ENCODE peak calls at places on chromosomes 11 and 22, in five cellular contexts. One of them, this sample, is unnamed.
A peak's percentile ranks its signal among the peaks of the same experiment; 100 is the strongest.

GRCh38 chr11:31262761-31263160 is 106.8 kb downstream of the DCDC1 start:
- DNase-seq in adrenal gland: no peak
- DNase-seq in OCI-LY7: no peak
- DNase-seq in A172: no peak
- DNase-seq in ELF-1: no peak
- DNase-seq in this sample: peak; percentile 5

GRCh38 chr11:75499423-75500305 is 26.1 kb downstream of the GDPD5 start:
- DNase-seq in adrenal gland: peak; percentile 33
- DNase-seq in OCI-LY7: no peak
- DNase-seq in A172: peak; percentile 98
- DNase-seq in ELF-1: peak; percentile 32
- DNase-seq in this sample: peak; percentile 95

GRCh38 chr11:134569195-134569594 is 157.2 kb upstream of the B3GAT1 start:
- DNase-seq in OCI-LY7: no peak
- DNase-seq in ELF-1: no peak
- DNase-seq in adrenal gland: no peak
- DNase-seq in A172: no peak
- DNase-seq in this sample: no peak

GRCh38 chr22:43401233-43401632 is 10.6 kb upstream of the MPPED1 start:
- DNase-seq in ELF-1: no peak
- DNase-seq in adrenal gland: no peak
- DNase-seq in OCI-LY7: no peak
- DNase-seq in A172: no peak
- DNase-seq in this sample: no peak

GRCh38 chr11:12547953-12548650 is 126.1 kb upstream of the TEAD1 start:
- DNase-seq in A172: no peak
- DNase-seq in adrenal gland: peak; percentile 52
- DNase-seq in ELF-1: peak; percentile 45
- DNase-seq in OCI-LY7: no peak
- DNase-seq in this sample: no peak

GRCh38 chr11:126114486-126115252 is 52.0 kb upstream of the CDON start:
- DNase-seq in adrenal gland: no peak
- DNase-seq in OCI-LY7: no peak
- DNase-seq in ELF-1: no peak
- DNase-seq in A172: no peak
- DNase-seq in this sample: no peak

GRCh38 chr11:128246364-128247234 is 340.8 kb downstream of the ETS1 start:
- DNase-seq in ELF-1: peak; percentile 14
- DNase-seq in OCI-LY7: no peak
- DNase-seq in adrenal gland: no peak
- DNase-seq in A172: no peak
- DNase-seq in this sample: no peak

GRCh38 chr22:25624486-25624885 is 60.0 kb downstream of the GRK3 start:
- DNase-seq in adrenal gland: no peak
- DNase-seq in OCI-LY7: no peak
- DNase-seq in ELF-1: no peak
- DNase-seq in A172: no peak
- DNase-seq in this sample: no peak

GRCh38 chr11:6297831-6298230 is 22.5 kb downstream of the CAVIN3 start:
- DNase-seq in ELF-1: no peak
- DNase-seq in OCI-LY7: peak; percentile 2
- DNase-seq in A172: peak; percentile 19
- DNase-seq in adrenal gland: no peak
- DNase-seq in this sample: peak; percentile 25

GRCh38 chr11:68751331-68751856 is at the start of gene TESMIN:
- DNase-seq in adrenal gland: peak; percentile 93
- DNase-seq in OCI-LY7: peak; percentile 91
- DNase-seq in ELF-1: peak; percentile 72
- DNase-seq in A172: no peak
- DNase-seq in this sample: peak; percentile 64

GRCh38 chr22:49929553-49929979 is 11.1 kb downstream of the CRELD2 start:
- DNase-seq in A172: no peak
- DNase-seq in ELF-1: peak; percentile 72
- DNase-seq in adrenal gland: peak; percentile 61
- DNase-seq in OCI-LY7: peak; percentile 89
- DNase-seq in this sample: peak; percentile 46

GRCh38 chr11:13337986-13338436 is 60.4 kb downstream of the BMAL1 start:
- DNase-seq in ELF-1: no peak
- DNase-seq in A172: no peak
- DNase-seq in adrenal gland: peak; percentile 37
- DNase-seq in OCI-LY7: no peak
- DNase-seq in this sample: peak; percentile 77

GRCh38 chr22:42301072-42301741 is 30.8 kb upstream of the TCF20 start:
- DNase-seq in ELF-1: no peak
- DNase-seq in adrenal gland: no peak
- DNase-seq in OCI-LY7: no peak
- DNase-seq in A172: no peak
- DNase-seq in this sample: no peak

GRCh38 chr11:13227676-13228255 is 49.8 kb upstream of the BMAL1 start:
- DNase-seq in ELF-1: no peak
- DNase-seq in A172: no peak
- DNase-seq in adrenal gland: no peak
- DNase-seq in OCI-LY7: no peak
- DNase-seq in this sample: no peak

GRCh38 chr11:109707411-109707810 is 285.4 kb downstream of the C11orf87 start:
- DNase-seq in ELF-1: no peak
- DNase-seq in adrenal gland: peak; percentile 32
- DNase-seq in OCI-LY7: no peak
- DNase-seq in A172: no peak
- DNase-seq in this sample: no peak

GRCh38 chr11:95512682-95513081 is 276.9 kb downstream of the FAM76B start:
- DNase-seq in OCI-LY7: no peak
- DNase-seq in ELF-1: peak; percentile 23
- DNase-seq in A172: no peak
- DNase-seq in adrenal gland: peak; percentile 89
- DNase-seq in this sample: peak; percentile 91

GRCh38 chr11:114075891-114076441 is 16.5 kb downstream of the ZBTB16 start:
- DNase-seq in OCI-LY7: peak; percentile 29
- DNase-seq in A172: peak; percentile 3
- DNase-seq in adrenal gland: peak; percentile 79
- DNase-seq in ELF-1: peak; percentile 81
- DNase-seq in this sample: peak; percentile 89

GRCh38 chr11:1225386-1226225 is 2.7 kb downstream of the MUC5B start:
- DNase-seq in ELF-1: peak; percentile 0
- DNase-seq in adrenal gland: peak; percentile 0
- DNase-seq in OCI-LY7: no peak
- DNase-seq in A172: no peak
- DNase-seq in this sample: no peak

GRCh38 chr11:19116315-19116970 is 525 bp upstream of the ZDHHC13 start:
- DNase-seq in adrenal gland: no peak
- DNase-seq in A172: no peak
- DNase-seq in ELF-1: peak; percentile 6
- DNase-seq in OCI-LY7: peak; percentile 3
- DNase-seq in this sample: no peak

GRCh38 chr11:60871378-60872061 is 4.2 kb downstream of the ZP1 start:
- DNase-seq in A172: no peak
- DNase-seq in adrenal gland: peak; percentile 60
- DNase-seq in ELF-1: no peak
- DNase-seq in OCI-LY7: no peak
- DNase-seq in this sample: peak; percentile 71

GRCh38 chr11:33753304-33753703 is 17.1 kb upstream of the CD59 start:
- DNase-seq in adrenal gland: no peak
- DNase-seq in ELF-1: no peak
- DNase-seq in A172: peak; percentile 39
- DNase-seq in OCI-LY7: no peak
- DNase-seq in this sample: peak; percentile 64

GRCh38 chr11:57474017-57474750 is 13.9 kb downstream of the RTN4RL2 start:
- DNase-seq in adrenal gland: no peak
- DNase-seq in A172: peak; percentile 41
- DNase-seq in ELF-1: no peak
- DNase-seq in OCI-LY7: no peak
- DNase-seq in this sample: peak; percentile 60

GRCh38 chr11:13277719-13278619 is at the start of gene BMAL1:
- DNase-seq in adrenal gland: peak; percentile 49
- DNase-seq in OCI-LY7: no peak
- DNase-seq in A172: peak; percentile 13
- DNase-seq in ELF-1: peak; percentile 31
- DNase-seq in this sample: peak; percentile 14

GRCh38 chr11:71286701-71287643 is 34.6 kb upstream of the SHANK2 start:
- DNase-seq in ELF-1: no peak
- DNase-seq in adrenal gland: peak; percentile 4
- DNase-seq in A172: peak; percentile 93
- DNase-seq in OCI-LY7: no peak
- DNase-seq in this sample: peak; percentile 89

GRCh38 chr22:39946571-39947407 is 13.4 kb upstream of the TMA7B start:
- DNase-seq in adrenal gland: no peak
- DNase-seq in OCI-LY7: peak; percentile 82
- DNase-seq in ELF-1: peak; percentile 66
- DNase-seq in A172: no peak
- DNase-seq in this sample: no peak

GRCh38 chr11:27599217-27599616 is 92.6 kb upstream of the LIN7C start:
- DNase-seq in ELF-1: no peak
- DNase-seq in A172: no peak
- DNase-seq in adrenal gland: no peak
- DNase-seq in OCI-LY7: peak; percentile 55
- DNase-seq in this sample: no peak

GRCh38 chr11:117444256-117445096 is 116.8 kb downstream of the CEP164 start:
- DNase-seq in OCI-LY7: no peak
- DNase-seq in A172: no peak
- DNase-seq in adrenal gland: no peak
- DNase-seq in ELF-1: peak; percentile 20
- DNase-seq in this sample: no peak

GRCh38 chr11:122645847-122646246 is 9.7 kb upstream of the UBASH3B start:
- DNase-seq in ELF-1: no peak
- DNase-seq in A172: no peak
- DNase-seq in adrenal gland: no peak
- DNase-seq in OCI-LY7: no peak
- DNase-seq in this sample: no peak